ENCODE peak calls at places on chromosome 9, in ten cellular contexts. One of them, this sample, is unnamed.

GRCh38 chr9:89807682-89808075 is 202.9 kb downstream of the GADD45G start:
- DNase-seq in astrocyte of the spinal cord: no peak
- DNase-seq in stimulated activated CD4-positive, alpha-beta T cell treated with anti-CD3 and anti-CD28 coated beads, Interleukin-4, amount 100 ng/mL, for 24 hours: no peak
- DNase-seq in pulmonary artery endothelial cell: no peak
- DNase-seq in psoas muscle: no peak
- DNase-seq in epithelial cell of esophagus: no peak
- DNase-seq in naive thymus-derived CD8-positive, alpha-beta T cell: no peak
- DNase-seq in right lobe of liver: no peak
- DNase-seq in DMS153: no peak
- DNase-seq in brain pericyte: no peak
- DNase-seq in this sample: no peak

GRCh38 chr9:118529624-118530214 is 825.5 kb downstream of the TLR4 start:
- DNase-seq in astrocyte of the spinal cord: no peak
- DNase-seq in stimulated activated CD4-positive, alpha-beta T cell treated with anti-CD3 and anti-CD28 coated beads, Interleukin-4, amount 100 ng/mL, for 24 hours: no peak
- DNase-seq in pulmonary artery endothelial cell: no peak
- DNase-seq in psoas muscle: no peak
- DNase-seq in epithelial cell of esophagus: no peak
- DNase-seq in naive thymus-derived CD8-positive, alpha-beta T cell: no peak
- DNase-seq in right lobe of liver: no peak
- DNase-seq in DMS153: no peak
- DNase-seq in brain pericyte: no peak
- DNase-seq in this sample: no peak

GRCh38 chr9:98888794-98889495 is 54.8 kb upstream of the COL15A1 start:
- DNase-seq in astrocyte of the spinal cord: no peak
- DNase-seq in stimulated activated CD4-positive, alpha-beta T cell treated with anti-CD3 and anti-CD28 coated beads, Interleukin-4, amount 100 ng/mL, for 24 hours: no peak
- DNase-seq in pulmonary artery endothelial cell: no peak
- DNase-seq in psoas muscle: no peak
- DNase-seq in epithelial cell of esophagus: no peak
- DNase-seq in naive thymus-derived CD8-positive, alpha-beta T cell: no peak
- DNase-seq in right lobe of liver: no peak
- DNase-seq in DMS153: no peak
- DNase-seq in brain pericyte: no peak
- DNase-seq in this sample: peak

GRCh38 chr9:93304574-93305496 is 120.9 kb downstream of the WNK2 start:
- DNase-seq in astrocyte of the spinal cord: peak
- DNase-seq in stimulated activated CD4-positive, alpha-beta T cell treated with anti-CD3 and anti-CD28 coated beads, Interleukin-4, amount 100 ng/mL, for 24 hours: peak
- DNase-seq in pulmonary artery endothelial cell: no peak
- DNase-seq in psoas muscle: peak
- DNase-seq in epithelial cell of esophagus: peak
- DNase-seq in naive thymus-derived CD8-positive, alpha-beta T cell: no peak
- DNase-seq in right lobe of liver: no peak
- DNase-seq in DMS153: no peak
- DNase-seq in brain pericyte: no peak
- DNase-seq in this sample: peak

GRCh38 chr9:134182554-134183219 is 18.3 kb upstream of the RNU6ATAC start:
- DNase-seq in astrocyte of the spinal cord: no peak
- DNase-seq in stimulated activated CD4-positive, alpha-beta T cell treated with anti-CD3 and anti-CD28 coated beads, Interleukin-4, amount 100 ng/mL, for 24 hours: no peak
- DNase-seq in pulmonary artery endothelial cell: no peak
- DNase-seq in psoas muscle: no peak
- DNase-seq in epithelial cell of esophagus: peak
- DNase-seq in naive thymus-derived CD8-positive, alpha-beta T cell: no peak
- DNase-seq in right lobe of liver: no peak
- DNase-seq in DMS153: no peak
- DNase-seq in brain pericyte: no peak
- DNase-seq in this sample: peak

GRCh38 chr9:132555528-132555927 is 26.9 kb upstream of the BARHL1 start:
- DNase-seq in astrocyte of the spinal cord: no peak
- DNase-seq in stimulated activated CD4-positive, alpha-beta T cell treated with anti-CD3 and anti-CD28 coated beads, Interleukin-4, amount 100 ng/mL, for 24 hours: no peak
- DNase-seq in pulmonary artery endothelial cell: no peak
- DNase-seq in psoas muscle: no peak
- DNase-seq in epithelial cell of esophagus: no peak
- DNase-seq in naive thymus-derived CD8-positive, alpha-beta T cell: no peak
- DNase-seq in right lobe of liver: no peak
- DNase-seq in DMS153: no peak
- DNase-seq in brain pericyte: no peak
- DNase-seq in this sample: no peak

GRCh38 chr9:6073731-6074130 is 58.3 kb upstream of the RANBP6 start:
- DNase-seq in astrocyte of the spinal cord: no peak
- DNase-seq in stimulated activated CD4-positive, alpha-beta T cell treated with anti-CD3 and anti-CD28 coated beads, Interleukin-4, amount 100 ng/mL, for 24 hours: no peak
- DNase-seq in pulmonary artery endothelial cell: no peak
- DNase-seq in psoas muscle: no peak
- DNase-seq in epithelial cell of esophagus: no peak
- DNase-seq in naive thymus-derived CD8-positive, alpha-beta T cell: no peak
- DNase-seq in right lobe of liver: no peak
- DNase-seq in DMS153: no peak
- DNase-seq in brain pericyte: no peak
- DNase-seq in this sample: no peak

GRCh38 chr9:129774791-129775149 is 21.9 kb upstream of the PTGES start:
- DNase-seq in astrocyte of the spinal cord: no peak
- DNase-seq in stimulated activated CD4-positive, alpha-beta T cell treated with anti-CD3 and anti-CD28 coated beads, Interleukin-4, amount 100 ng/mL, for 24 hours: no peak
- DNase-seq in pulmonary artery endothelial cell: no peak
- DNase-seq in psoas muscle: no peak
- DNase-seq in epithelial cell of esophagus: no peak
- DNase-seq in naive thymus-derived CD8-positive, alpha-beta T cell: no peak
- DNase-seq in right lobe of liver: no peak
- DNase-seq in DMS153: peak
- DNase-seq in brain pericyte: no peak
- DNase-seq in this sample: no peak

GRCh38 chr9:128276574-128277270 is 646 bp downstream of the SWI5 start:
- DNase-seq in astrocyte of the spinal cord: peak
- DNase-seq in stimulated activated CD4-positive, alpha-beta T cell treated with anti-CD3 and anti-CD28 coated beads, Interleukin-4, amount 100 ng/mL, for 24 hours: no peak
- DNase-seq in pulmonary artery endothelial cell: no peak
- DNase-seq in psoas muscle: peak
- DNase-seq in epithelial cell of esophagus: peak
- DNase-seq in naive thymus-derived CD8-positive, alpha-beta T cell: peak
- DNase-seq in right lobe of liver: no peak
- DNase-seq in DMS153: no peak
- DNase-seq in brain pericyte: no peak
- DNase-seq in this sample: peak

GRCh38 chr9:77598510-77598909 is 49.6 kb downstream of the GNA14 start:
- DNase-seq in astrocyte of the spinal cord: peak
- DNase-seq in stimulated activated CD4-positive, alpha-beta T cell treated with anti-CD3 and anti-CD28 coated beads, Interleukin-4, amount 100 ng/mL, for 24 hours: no peak
- DNase-seq in pulmonary artery endothelial cell: peak
- DNase-seq in psoas muscle: no peak
- DNase-seq in epithelial cell of esophagus: peak
- DNase-seq in naive thymus-derived CD8-positive, alpha-beta T cell: no peak
- DNase-seq in right lobe of liver: no peak
- DNase-seq in DMS153: no peak
- DNase-seq in brain pericyte: no peak
- DNase-seq in this sample: no peak

GRCh38 chr9:8140557-8140956 is 341.0 kb upstream of the DMAC1 start:
- DNase-seq in astrocyte of the spinal cord: no peak
- DNase-seq in stimulated activated CD4-positive, alpha-beta T cell treated with anti-CD3 and anti-CD28 coated beads, Interleukin-4, amount 100 ng/mL, for 24 hours: no peak
- DNase-seq in pulmonary artery endothelial cell: no peak
- DNase-seq in psoas muscle: no peak
- DNase-seq in epithelial cell of esophagus: no peak
- DNase-seq in naive thymus-derived CD8-positive, alpha-beta T cell: no peak
- DNase-seq in right lobe of liver: no peak
- DNase-seq in DMS153: no peak
- DNase-seq in brain pericyte: no peak
- DNase-seq in this sample: no peak

GRCh38 chr9:95511952-95512750 is 4.6 kb downstream of the PTCH1 start:
- DNase-seq in astrocyte of the spinal cord: peak
- DNase-seq in stimulated activated CD4-positive, alpha-beta T cell treated with anti-CD3 and anti-CD28 coated beads, Interleukin-4, amount 100 ng/mL, for 24 hours: no peak
- DNase-seq in pulmonary artery endothelial cell: no peak
- DNase-seq in psoas muscle: no peak
- DNase-seq in epithelial cell of esophagus: peak
- DNase-seq in naive thymus-derived CD8-positive, alpha-beta T cell: no peak
- DNase-seq in right lobe of liver: no peak
- DNase-seq in DMS153: no peak
- DNase-seq in brain pericyte: no peak
- DNase-seq in this sample: no peak

GRCh38 chr9:107190031-107190935 is 92.8 kb upstream of the RAD23B start:
- DNase-seq in astrocyte of the spinal cord: peak
- DNase-seq in stimulated activated CD4-positive, alpha-beta T cell treated with anti-CD3 and anti-CD28 coated beads, Interleukin-4, amount 100 ng/mL, for 24 hours: no peak
- DNase-seq in pulmonary artery endothelial cell: no peak
- DNase-seq in psoas muscle: no peak
- DNase-seq in epithelial cell of esophagus: peak
- DNase-seq in naive thymus-derived CD8-positive, alpha-beta T cell: no peak
- DNase-seq in right lobe of liver: no peak
- DNase-seq in DMS153: no peak
- DNase-seq in brain pericyte: no peak
- DNase-seq in this sample: no peak

GRCh38 chr9:6096821-6097220 is 81.4 kb upstream of the RANBP6 start:
- DNase-seq in astrocyte of the spinal cord: peak
- DNase-seq in stimulated activated CD4-positive, alpha-beta T cell treated with anti-CD3 and anti-CD28 coated beads, Interleukin-4, amount 100 ng/mL, for 24 hours: no peak
- DNase-seq in pulmonary artery endothelial cell: no peak
- DNase-seq in psoas muscle: no peak
- DNase-seq in epithelial cell of esophagus: peak
- DNase-seq in naive thymus-derived CD8-positive, alpha-beta T cell: no peak
- DNase-seq in right lobe of liver: no peak
- DNase-seq in DMS153: no peak
- DNase-seq in brain pericyte: no peak
- DNase-seq in this sample: no peak

GRCh38 chr9:115362101-115362500 is 244.1 kb upstream of the TNC start:
- DNase-seq in astrocyte of the spinal cord: no peak
- DNase-seq in stimulated activated CD4-positive, alpha-beta T cell treated with anti-CD3 and anti-CD28 coated beads, Interleukin-4, amount 100 ng/mL, for 24 hours: no peak
- DNase-seq in pulmonary artery endothelial cell: no peak
- DNase-seq in psoas muscle: no peak
- DNase-seq in epithelial cell of esophagus: no peak
- DNase-seq in naive thymus-derived CD8-positive, alpha-beta T cell: no peak
- DNase-seq in right lobe of liver: no peak
- DNase-seq in DMS153: no peak
- DNase-seq in brain pericyte: no peak
- DNase-seq in this sample: no peak

GRCh38 chr9:343773-344172 is 129.1 kb downstream of the DOCK8 start:
- DNase-seq in astrocyte of the spinal cord: no peak
- DNase-seq in stimulated activated CD4-positive, alpha-beta T cell treated with anti-CD3 and anti-CD28 coated beads, Interleukin-4, amount 100 ng/mL, for 24 hours: no peak
- DNase-seq in pulmonary artery endothelial cell: no peak
- DNase-seq in psoas muscle: no peak
- DNase-seq in epithelial cell of esophagus: peak
- DNase-seq in naive thymus-derived CD8-positive, alpha-beta T cell: no peak
- DNase-seq in right lobe of liver: no peak
- DNase-seq in DMS153: no peak
- DNase-seq in brain pericyte: no peak
- DNase-seq in this sample: no peak

GRCh38 chr9:133114451-133114885 is 6.6 kb downstream of the RALGDS start:
- DNase-seq in astrocyte of the spinal cord: no peak
- DNase-seq in stimulated activated CD4-positive, alpha-beta T cell treated with anti-CD3 and anti-CD28 coated beads, Interleukin-4, amount 100 ng/mL, for 24 hours: no peak
- DNase-seq in pulmonary artery endothelial cell: no peak
- DNase-seq in psoas muscle: peak
- DNase-seq in epithelial cell of esophagus: peak
- DNase-seq in naive thymus-derived CD8-positive, alpha-beta T cell: no peak
- DNase-seq in right lobe of liver: peak
- DNase-seq in DMS153: peak
- DNase-seq in brain pericyte: no peak
- DNase-seq in this sample: peak

GRCh38 chr9:131657456-131657855 is 82.4 kb downstream of the RAPGEF1 start:
- DNase-seq in astrocyte of the spinal cord: no peak
- DNase-seq in stimulated activated CD4-positive, alpha-beta T cell treated with anti-CD3 and anti-CD28 coated beads, Interleukin-4, amount 100 ng/mL, for 24 hours: no peak
- DNase-seq in pulmonary artery endothelial cell: no peak
- DNase-seq in psoas muscle: no peak
- DNase-seq in epithelial cell of esophagus: peak
- DNase-seq in naive thymus-derived CD8-positive, alpha-beta T cell: no peak
- DNase-seq in right lobe of liver: no peak
- DNase-seq in DMS153: no peak
- DNase-seq in brain pericyte: no peak
- DNase-seq in this sample: no peak

GRCh38 chr9:85089188-85089969 is 419.9 kb downstream of the NTRK2 start:
- DNase-seq in astrocyte of the spinal cord: no peak
- DNase-seq in stimulated activated CD4-positive, alpha-beta T cell treated with anti-CD3 and anti-CD28 coated beads, Interleukin-4, amount 100 ng/mL, for 24 hours: no peak
- DNase-seq in pulmonary artery endothelial cell: no peak
- DNase-seq in psoas muscle: no peak
- DNase-seq in epithelial cell of esophagus: no peak
- DNase-seq in naive thymus-derived CD8-positive, alpha-beta T cell: no peak
- DNase-seq in right lobe of liver: no peak
- DNase-seq in DMS153: no peak
- DNase-seq in brain pericyte: no peak
- DNase-seq in this sample: no peak

GRCh38 chr9:113313276-113313675 is 10.1 kb upstream of the RNF183 start:
- DNase-seq in astrocyte of the spinal cord: no peak
- DNase-seq in stimulated activated CD4-positive, alpha-beta T cell treated with anti-CD3 and anti-CD28 coated beads, Interleukin-4, amount 100 ng/mL, for 24 hours: no peak
- DNase-seq in pulmonary artery endothelial cell: no peak
- DNase-seq in psoas muscle: no peak
- DNase-seq in epithelial cell of esophagus: no peak
- DNase-seq in naive thymus-derived CD8-positive, alpha-beta T cell: no peak
- DNase-seq in right lobe of liver: no peak
- DNase-seq in DMS153: no peak
- DNase-seq in brain pericyte: no peak
- DNase-seq in this sample: no peak

GRCh38 chr9:13791816-13792215 is 512.3 kb upstream of the MPDZ start:
- DNase-seq in astrocyte of the spinal cord: no peak
- DNase-seq in stimulated activated CD4-positive, alpha-beta T cell treated with anti-CD3 and anti-CD28 coated beads, Interleukin-4, amount 100 ng/mL, for 24 hours: no peak
- DNase-seq in pulmonary artery endothelial cell: no peak
- DNase-seq in psoas muscle: no peak
- DNase-seq in epithelial cell of esophagus: no peak
- DNase-seq in naive thymus-derived CD8-positive, alpha-beta T cell: no peak
- DNase-seq in right lobe of liver: no peak
- DNase-seq in DMS153: no peak
- DNase-seq in brain pericyte: no peak
- DNase-seq in this sample: no peak

GRCh38 chr9:137023583-137023991 is 4.5 kb downstream of the ABCA2 start:
- DNase-seq in astrocyte of the spinal cord: no peak
- DNase-seq in stimulated activated CD4-positive, alpha-beta T cell treated with anti-CD3 and anti-CD28 coated beads, Interleukin-4, amount 100 ng/mL, for 24 hours: no peak
- DNase-seq in pulmonary artery endothelial cell: no peak
- DNase-seq in psoas muscle: no peak
- DNase-seq in epithelial cell of esophagus: no peak
- DNase-seq in naive thymus-derived CD8-positive, alpha-beta T cell: no peak
- DNase-seq in right lobe of liver: no peak
- DNase-seq in DMS153: no peak
- DNase-seq in brain pericyte: no peak
- DNase-seq in this sample: no peak

GRCh38 chr9:3006917-3007316 is 163.0 kb upstream of the PUM3 start:
- DNase-seq in astrocyte of the spinal cord: no peak
- DNase-seq in stimulated activated CD4-positive, alpha-beta T cell treated with anti-CD3 and anti-CD28 coated beads, Interleukin-4, amount 100 ng/mL, for 24 hours: no peak
- DNase-seq in pulmonary artery endothelial cell: no peak
- DNase-seq in psoas muscle: no peak
- DNase-seq in epithelial cell of esophagus: no peak
- DNase-seq in naive thymus-derived CD8-positive, alpha-beta T cell: no peak
- DNase-seq in right lobe of liver: no peak
- DNase-seq in DMS153: no peak
- DNase-seq in brain pericyte: no peak
- DNase-seq in this sample: no peak

GRCh38 chr9:28909526-28909925 is 1336.2 kb upstream of the C9orf72 start:
- DNase-seq in astrocyte of the spinal cord: no peak
- DNase-seq in stimulated activated CD4-positive, alpha-beta T cell treated with anti-CD3 and anti-CD28 coated beads, Interleukin-4, amount 100 ng/mL, for 24 hours: no peak
- DNase-seq in pulmonary artery endothelial cell: no peak
- DNase-seq in psoas muscle: no peak
- DNase-seq in epithelial cell of esophagus: peak
- DNase-seq in naive thymus-derived CD8-positive, alpha-beta T cell: no peak
- DNase-seq in right lobe of liver: no peak
- DNase-seq in DMS153: no peak
- DNase-seq in brain pericyte: no peak
- DNase-seq in this sample: no peak

GRCh38 chr9:35749515-35750255 is 598 bp downstream of the RGP1 start:
- DNase-seq in astrocyte of the spinal cord: no peak
- DNase-seq in stimulated activated CD4-positive, alpha-beta T cell treated with anti-CD3 and anti-CD28 coated beads, Interleukin-4, amount 100 ng/mL, for 24 hours: peak
- DNase-seq in pulmonary artery endothelial cell: no peak
- DNase-seq in psoas muscle: no peak
- DNase-seq in epithelial cell of esophagus: peak
- DNase-seq in naive thymus-derived CD8-positive, alpha-beta T cell: peak
- DNase-seq in right lobe of liver: peak
- DNase-seq in DMS153: no peak
- DNase-seq in brain pericyte: no peak
- DNase-seq in this sample: no peak

GRCh38 chr9:34650816-34651215 is 1.2 kb upstream of the IL11RA start:
- DNase-seq in astrocyte of the spinal cord: peak
- DNase-seq in stimulated activated CD4-positive, alpha-beta T cell treated with anti-CD3 and anti-CD28 coated beads, Interleukin-4, amount 100 ng/mL, for 24 hours: no peak
- DNase-seq in pulmonary artery endothelial cell: no peak
- DNase-seq in psoas muscle: no peak
- DNase-seq in epithelial cell of esophagus: no peak
- DNase-seq in naive thymus-derived CD8-positive, alpha-beta T cell: no peak
- DNase-seq in right lobe of liver: peak
- DNase-seq in DMS153: no peak
- DNase-seq in brain pericyte: no peak
- DNase-seq in this sample: no peak

GRCh38 chr9:6054280-6055099 is 39.1 kb upstream of the RANBP6 start:
- DNase-seq in astrocyte of the spinal cord: peak
- DNase-seq in stimulated activated CD4-positive, alpha-beta T cell treated with anti-CD3 and anti-CD28 coated beads, Interleukin-4, amount 100 ng/mL, for 24 hours: peak
- DNase-seq in pulmonary artery endothelial cell: peak
- DNase-seq in psoas muscle: no peak
- DNase-seq in epithelial cell of esophagus: peak
- DNase-seq in naive thymus-derived CD8-positive, alpha-beta T cell: peak
- DNase-seq in right lobe of liver: no peak
- DNase-seq in DMS153: peak
- DNase-seq in brain pericyte: peak
- DNase-seq in this sample: peak

GRCh38 chr9:3960661-3961144 is 339.2 kb downstream of the GLIS3 start:
- DNase-seq in astrocyte of the spinal cord: peak
- DNase-seq in stimulated activated CD4-positive, alpha-beta T cell treated with anti-CD3 and anti-CD28 coated beads, Interleukin-4, amount 100 ng/mL, for 24 hours: no peak
- DNase-seq in pulmonary artery endothelial cell: no peak
- DNase-seq in psoas muscle: no peak
- DNase-seq in epithelial cell of esophagus: peak
- DNase-seq in naive thymus-derived CD8-positive, alpha-beta T cell: no peak
- DNase-seq in right lobe of liver: no peak
- DNase-seq in DMS153: no peak
- DNase-seq in brain pericyte: no peak
- DNase-seq in this sample: no peak